ENCODE peak calls at places on chromosomes 6 and 20, in five cellular contexts. Z is activated T-helper 1 cell treated with anti-CD3 and anti-CD28 coated beads, Interleukin-12 subunit alpha, Interleukin-12 subunit beta, Interleukin-2, Interleukin-4 antibody, amounts not matched to agents 30 ng/mL and 10 ng/mL and 1 ng/mL, durations not matched to agents 14 hours and 24 hours and 36 hours; F is NCI-H2029 treated with DMSO at 0.1 percent for 48 hours; H is fibroblast of the conjunctiva; S is right cardiac atrium. P is an unnamed sample.

GRCh38 chr6:152267967-152268845 is 369.0 kb downstream of the SYNE1 start:
- DNase-seq in Z (no peak), F (no peak), H (no peak), S (no peak), P (no peak)

GRCh38 chr6:88709819-88710246 is 253.6 kb downstream of the RNGTT start:
- DNase-seq in Z (no peak), F (no peak), H (no peak), S (no peak), P (no peak)

GRCh38 chr6:21987501-21987957 is 309.3 kb downstream of the PRL start:
- DNase-seq in Z (no peak), F (no peak), H (peak; percentile 45), S (peak; percentile 84), P (peak; percentile 91)

GRCh38 chr6:164230259-164230658 is 815.7 kb downstream of the QKI start:
- DNase-seq in Z (no peak), F (no peak), H (no peak), S (no peak), P (no peak)

GRCh38 chr20:25033250-25033940 is 24.5 kb downstream of the ACSS1 start:
- DNase-seq in Z (no peak), F (no peak), H (no peak), S (no peak), P (no peak)

GRCh38 chr6:170272341-170273065 is 18.4 kb downstream of the DLL1 start:
- DNase-seq in Z (no peak), F (no peak), H (no peak), S (no peak), P (no peak)

GRCh38 chr6:166333172-166333995 is 9.0 kb downstream of the SFT2D1 start:
- DNase-seq in Z (peak; percentile 47), F (no peak), H (no peak), S (no peak), P (no peak)

GRCh38 chr6:75262716-75263463 is 19.3 kb upstream of the COX7A2 start:
- DNase-seq in Z (no peak), F (no peak), H (no peak), S (no peak), P (no peak)

GRCh38 chr6:157865249-157865648 is 42.2 kb downstream of the SNX9 start:
- DNase-seq in Z (no peak), F (no peak), H (no peak), S (no peak), P (no peak)

GRCh38 chr6:24194968-24195700 is 69.1 kb downstream of the NRSN1 start:
- DNase-seq in Z (no peak), F (no peak), H (no peak), S (no peak), P (no peak)

GRCh38 chr20:63711085-63711645 is 3.3 kb downstream of the ZGPAT start:
- DNase-seq in Z (no peak), F (no peak), H (no peak), S (no peak), P (no peak)

GRCh38 chr6:157059781-157060180 is 263.5 kb downstream of the TMEM242 start:
- DNase-seq in Z (no peak), F (peak; percentile 58), H (no peak), S (no peak), P (no peak)

GRCh38 chr6:163764565-163764964 is 350.0 kb downstream of the QKI start:
- DNase-seq in Z (no peak), F (no peak), H (no peak), S (no peak), P (no peak)

GRCh38 chr6:135212020-135212806 is 31.1 kb downstream of the MYB start:
- DNase-seq in Z (no peak), F (no peak), H (no peak), S (no peak), P (no peak)

GRCh38 chr6:145822432-145822831 is 7.8 kb upstream of the FBXO30 start:
- DNase-seq in Z (no peak), F (no peak), H (no peak), S (no peak), P (no peak)

GRCh38 chr20:45834797-45835161 is 1.2 kb downstream of the SNX21 start:
- DNase-seq in Z (no peak), F (no peak), H (no peak), S (peak; percentile 72), P (no peak)

GRCh38 chr6:85118233-85118632 is 331.6 kb upstream of the NT5E start:
- DNase-seq in Z (no peak), F (no peak), H (no peak), S (no peak), P (no peak)

GRCh38 chr6:91827151-91827550 is 1240.3 kb upstream of the MAP3K7 start:
- DNase-seq in Z (no peak), F (no peak), H (no peak), S (no peak), P (no peak)

GRCh38 chr6:5670381-5670780 is 336.3 kb downstream of the NRN1 start:
- DNase-seq in Z (no peak), F (no peak), H (no peak), S (no peak), P (no peak)

GRCh38 chr6:158773581-158774449 is 45.4 kb downstream of the EZR start:
- DNase-seq in Z (no peak), F (no peak), H (no peak), S (no peak), P (no peak)

GRCh38 chr6:36856277-36856676 is 17.0 kb upstream of the CPNE5 start:
- DNase-seq in Z (no peak), F (peak; percentile 40), H (no peak), S (peak; percentile 82), P (no peak)

GRCh38 chr6:15349379-15349778 is 103.5 kb downstream of the JARID2 start:
- DNase-seq in Z (no peak), F (no peak), H (no peak), S (no peak), P (no peak)

GRCh38 chr6:136790411-136791295 is 1.6 kb downstream of the MAP3K5 start:
- DNase-seq in Z (no peak), F (no peak), H (no peak), S (no peak), P (no peak)

GRCh38 chr6:15027472-15027871 is 218.4 kb upstream of the JARID2 start:
- DNase-seq in Z (no peak), F (no peak), H (no peak), S (no peak), P (no peak)

GRCh38 chr6:85015396-85015990 is 251.1 kb upstream of the TBX18 start:
- DNase-seq in Z (no peak), F (no peak), H (peak; percentile 64), S (peak; percentile 79), P (no peak)

GRCh38 chr6:11645016-11645415 is 107.5 kb downstream of the TMEM170B start:
- DNase-seq in Z (no peak), F (no peak), H (no peak), S (no peak), P (no peak)

GRCh38 chr6:143505111-143505510 is 6.4 kb downstream of the FUCA2 start:
- DNase-seq in Z (no peak), F (no peak), H (no peak), S (no peak), P (no peak)

GRCh38 chr6:131036616-131037015 is 26.4 kb downstream of the EPB41L2 start:
- DNase-seq in Z (no peak), F (no peak), H (no peak), S (no peak), P (no peak)

GRCh38 chr6:90194371-90194841 is 102.2 kb downstream of the BACH2 start:
- DNase-seq in Z (no peak), F (no peak), H (peak; percentile 52), S (no peak), P (no peak)

P was measured in vagina.